ENCODE peak calls at places on chromosomes 3 and 15, in five cellular contexts. V is HCT116, U is HepG2, D is K562, P is H1. O is an unnamed sample.

GRCh38 chr3:30078736-30079135 is 527.7 kb upstream of the TGFBR2 start:
- DNase-seq in V (no peak), U (no peak), D (no peak), P (no peak), O (no peak)

GRCh38 chr3:81592101-81592500 is 169.3 kb downstream of the GBE1 start:
- DNase-seq in V (no peak), U (no peak), D (no peak), P (no peak), O (no peak)

GRCh38 chr3:188624384-188624783 is 470.4 kb downstream of the LPP start:
- DNase-seq in V (no peak), U (no peak), D (no peak), P (no peak), O (no peak)

GRCh38 chr3:172448661-172449467 is 608 bp upstream of the GHSR start:
- DNase-seq in V (no peak), U (no peak), D (no peak), P (no peak), O (no peak)

GRCh38 chr15:28892789-28893610 is 7.2 kb downstream of the APBA2 start:
- DNase-seq in V (no peak), U (no peak), D (no peak), P (no peak), O (no peak)

GRCh38 chr15:25850154-25851111 is 12.7 kb downstream of the ATP10A start:
- DNase-seq in V (no peak), U (peak; percentile 74), D (peak; percentile 73), P (no peak), O (peak; percentile 28)

GRCh38 chr3:113110263-113110662 is 101.1 kb upstream of the BOC start:
- DNase-seq in V (no peak), U (no peak), D (no peak), P (no peak), O (no peak)

GRCh38 chr3:115581347-115582135 is 41.8 kb upstream of the GAP43 start:
- DNase-seq in V (no peak), U (no peak), D (no peak), P (no peak), O (no peak)

GRCh38 chr15:85730001-85730820 is 64.5 kb downstream of the KLHL25 start:
- DNase-seq in V (peak; percentile 47), U (peak; percentile 53), D (peak; percentile 66), P (no peak), O (no peak)

GRCh38 chr3:102302020-102302419 is 132.8 kb upstream of the ZPLD1 start:
- DNase-seq in V (no peak), U (no peak), D (no peak), P (no peak), O (no peak)

GRCh38 chr15:31871159-31871886 is 159.0 kb upstream of the CHRNA7 start:
- DNase-seq in V (no peak), U (no peak), D (no peak), P (no peak), O (no peak)

GRCh38 chr3:174710622-174711021 is 148.5 kb upstream of the NAALADL2 start:
- DNase-seq in V (no peak), U (no peak), D (no peak), P (no peak), O (no peak)

GRCh38 chr15:57146394-57147140 is 228.1 kb downstream of the TCF12 start:
- DNase-seq in V (peak; percentile 8), U (peak; percentile 9), D (peak; percentile 18), P (no peak), O (no peak)

GRCh38 chr3:10957976-10958749 is 34.4 kb upstream of the SLC6A1 start:
- DNase-seq in V (no peak), U (no peak), D (no peak), P (no peak), O (no peak)

GRCh38 chr3:78724886-78725285 is 1042.9 kb downstream of the ROBO1 start:
- DNase-seq in V (no peak), U (no peak), D (no peak), P (no peak), O (no peak)

GRCh38 chr3:78729921-78730320 is 1037.9 kb downstream of the ROBO1 start:
- DNase-seq in V (no peak), U (no peak), D (no peak), P (no peak), O (no peak)

GRCh38 chr3:78725703-78726246 is 1042.0 kb downstream of the ROBO1 start:
- DNase-seq in V (no peak), U (no peak), D (no peak), P (no peak), O (no peak)

GRCh38 chr3:78726545-78726944 is 1041.3 kb downstream of the ROBO1 start:
- DNase-seq in V (no peak), U (no peak), D (no peak), P (no peak), O (no peak)

DNA sequence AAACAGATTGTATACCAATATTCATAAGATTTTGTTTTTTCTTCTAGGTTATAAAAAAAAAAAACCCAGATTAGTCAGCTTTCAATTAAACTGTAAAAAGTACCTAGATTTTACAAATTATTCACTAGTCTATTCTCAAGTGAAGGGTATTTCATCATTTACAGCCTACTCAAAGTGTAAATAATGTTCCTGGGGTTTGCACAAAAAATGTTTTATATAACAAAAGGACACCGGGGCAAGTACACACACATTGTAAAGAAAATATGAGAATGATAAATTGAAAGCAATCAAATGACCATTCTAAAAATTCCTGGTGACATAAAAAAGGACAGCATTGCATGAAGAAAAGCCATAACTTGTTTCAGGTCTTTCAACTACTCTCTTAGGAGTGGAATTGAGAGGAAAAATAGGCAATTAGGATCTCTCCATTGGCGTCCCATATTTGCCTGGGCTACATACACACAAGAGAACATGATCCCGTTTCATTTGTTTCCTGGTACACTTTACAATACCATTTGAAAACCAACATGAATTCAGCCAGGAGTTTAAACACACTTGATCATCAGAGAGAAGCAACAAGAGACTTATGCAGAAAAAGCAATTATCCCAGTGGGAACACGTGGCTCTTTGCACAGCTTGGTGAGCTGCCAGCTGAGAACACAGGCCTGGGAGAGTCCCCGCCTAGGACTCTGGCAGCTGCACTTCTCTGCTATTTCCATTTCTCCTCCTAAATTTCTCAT is 1039.2 kb downstream of the ROBO1 start:
- DNase-seq in V (no peak), U (no peak), D (no peak), P (no peak), O (no peak)
- TF ChIP-seq SP1 in V (no peak), U (no peak), D (no peak), P (no peak), O (no peak)

GRCh38 chr3:111248406-111248805 is 176.8 kb downstream of the NECTIN3 start:
- DNase-seq in V (no peak), U (no peak), D (no peak), P (no peak), O (no peak)
- TF ChIP-seq YY1 in V (no peak), U (no peak), D (no peak), P (no peak), O (no peak)

GRCh38 chr3:87082806-87083440 is 92.0 kb upstream of the VGLL3 start:
- DNase-seq in V (peak; percentile 52), U (peak; percentile 34), D (peak; percentile 16), P (peak; percentile 5), O (no peak)
- TF ChIP-seq SP1 in V (no peak), U (no peak), D (no peak), P (no peak), O (no peak)

GRCh38 chr15:76335851-76336253 is 721 bp upstream of the ISL2 start:
- DNase-seq in V (no peak), U (no peak), D (peak; percentile 44), P (no peak), O (no peak)
- TF ChIP-seq YY1 in V (no peak), U (no peak), D (peak; percentile 10), P (no peak), O (no peak)

DNA sequence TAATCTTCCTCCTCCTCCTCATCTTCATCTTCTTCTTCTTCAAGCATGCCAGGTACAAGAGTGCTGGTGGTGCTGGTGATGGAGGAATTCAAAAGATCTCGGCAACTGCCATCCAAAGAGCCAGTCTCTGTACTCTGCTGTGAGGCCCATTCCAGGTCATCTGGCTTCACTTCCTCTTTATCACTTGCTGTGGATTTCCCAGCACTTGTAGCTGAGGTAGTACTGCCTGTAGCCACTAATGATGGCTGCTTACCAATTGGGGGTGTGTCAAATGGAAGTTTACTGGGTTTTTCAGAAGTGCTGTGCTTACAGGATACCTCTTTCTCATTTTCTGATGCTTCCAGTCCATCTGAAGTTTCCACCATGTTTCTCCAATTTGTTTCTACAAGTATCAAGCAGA is 28.8 kb upstream of the SHC4 start:
- DNase-seq in V (no peak), U (no peak), D (no peak), P (no peak), O (peak; percentile 17)
- TF ChIP-seq SP1 in V (no peak), U (no peak), D (no peak), P (no peak), O (no peak)

GRCh38 chr3:142726017-142726416 is 2.2 kb downstream of the TRPC1 start:
- DNase-seq in V (no peak), U (no peak), D (no peak), P (no peak), O (no peak)

GRCh38 chr3:142725352-142725739 is 1.5 kb downstream of the TRPC1 start:
- DNase-seq in V (no peak), U (no peak), D (no peak), P (no peak), O (no peak)

GRCh38 chr3:142724682-142725351 is 983 bp downstream of the TRPC1 start:
- DNase-seq in V (peak; percentile 13), U (peak; percentile 68), D (peak; percentile 49), P (peak; percentile 34), O (no peak)

GRCh38 chr3:142723665-142723967 is 218 bp upstream of the TRPC1 start:
- DNase-seq in V (no peak), U (no peak), D (no peak), P (no peak), O (peak; percentile 35)

GRCh38 chr3:142723968-142724681 is at the start of gene TRPC1:
- DNase-seq in V (peak; percentile 78), U (peak; percentile 76), D (peak; percentile 95), P (peak; percentile 65), O (no peak)
- TF ChIP-seq YY1 in V (peak; percentile 55), U (peak; percentile 86), D (peak; percentile 85), P (peak; percentile 91), O (peak; percentile 50)

GRCh38 chr3:51024765-51025681 is 350.3 kb downstream of the DOCK3 start:
- DNase-seq in V (no peak), U (no peak), D (no peak), P (no peak), O (no peak)
- TF ChIP-seq SP1 in V (no peak), U (no peak), D (no peak), P (no peak), O (no peak)

DNA sequence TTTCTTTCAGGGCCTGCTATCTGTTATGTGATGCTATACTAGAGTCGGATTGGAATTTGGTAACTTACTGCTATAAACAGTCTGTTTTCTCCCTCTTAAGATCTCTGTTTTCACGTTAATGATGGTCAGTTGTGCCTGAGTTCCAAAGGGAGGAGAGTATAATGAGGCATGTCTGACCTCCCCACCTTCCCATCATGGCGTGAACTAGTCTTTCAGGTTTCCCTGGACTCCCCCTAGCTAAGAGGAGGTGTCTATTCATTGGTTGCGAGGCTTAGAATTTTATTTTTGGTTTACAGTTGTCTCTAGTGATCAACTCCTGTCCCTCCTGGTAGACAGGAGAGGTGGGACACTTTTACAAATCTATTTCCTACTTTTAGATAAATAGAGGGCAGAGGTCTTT is 27.8 kb upstream of the PXYLP1 start:
- DNase-seq in V (no peak), U (no peak), D (no peak), P (no peak), O (no peak)
- TF ChIP-seq YY1 in V (no peak), U (no peak), D (no peak), P (no peak), O (no peak)

O was measured in GM12878.